ENCODE peak calls at places on chromosomes 5 and 9, in ten cellular contexts. One of them, this sample, is unnamed. For H3K4me1, the result is how much of the 10 kb centered on the place peaks cover.

GRCh38 chr5:141488591-141489478 is at the start of gene PCDHGC5:
- DNase-seq in heart left ventricle: no peak
- DNase-seq in HCT116: no peak
- DNase-seq in A549: no peak
- DNase-seq in ovary: no peak
- DNase-seq in transverse colon: no peak
- DNase-seq in IMR-90: peak
- DNase-seq in body of pancreas: no peak
- DNase-seq in vagina: no peak
- DNase-seq in HepG2: no peak
- DNase-seq in this sample: no peak

GRCh38 chr5:19902316-19902934 is 85.6 kb downstream of the CDH18 start:
- DNase-seq in body of pancreas: peak
- DNase-seq in A549: no peak
- DNase-seq in transverse colon: no peak
- DNase-seq in HCT116: no peak
- DNase-seq in HepG2: no peak
- DNase-seq in heart left ventricle: no peak
- DNase-seq in vagina: no peak
- DNase-seq in ovary: no peak
- DNase-seq in IMR-90: no peak
- DNase-seq in this sample: no peak

GRCh38 chr9:2616726-2617377 is 4.7 kb upstream of the VLDLR start:
- DNase-seq in IMR-90: no peak
- DNase-seq in A549: no peak
- DNase-seq in HCT116: no peak
- DNase-seq in HepG2: no peak
- DNase-seq in vagina: no peak
- DNase-seq in ovary: no peak
- DNase-seq in transverse colon: no peak
- DNase-seq in body of pancreas: no peak
- DNase-seq in heart left ventricle: no peak
- DNase-seq in this sample: no peak

GRCh38 chr9:104864675-104865104 is 63.3 kb downstream of the ABCA1 start:
- DNase-seq in transverse colon: no peak
- DNase-seq in A549: no peak
- DNase-seq in ovary: no peak
- DNase-seq in IMR-90: peak
- DNase-seq in HCT116: no peak
- DNase-seq in body of pancreas: no peak
- DNase-seq in heart left ventricle: no peak
- DNase-seq in HepG2: no peak
- DNase-seq in vagina: no peak
- DNase-seq in this sample: no peak

GRCh38 chr5:41097642-41098041 is 26.5 kb upstream of the MROH2B start:
- DNase-seq in A549: no peak
- DNase-seq in HCT116: no peak
- DNase-seq in transverse colon: no peak
- DNase-seq in vagina: no peak
- DNase-seq in IMR-90: no peak
- DNase-seq in ovary: no peak
- DNase-seq in body of pancreas: no peak
- DNase-seq in heart left ventricle: no peak
- DNase-seq in HepG2: no peak
- DNase-seq in this sample: no peak

GRCh38 chr5:126595486-126596083 is 566 bp upstream of the ALDH7A1 start:
- DNase-seq in ovary: peak
- DNase-seq in HepG2: no peak
- DNase-seq in IMR-90: peak
- DNase-seq in body of pancreas: no peak
- DNase-seq in vagina: no peak
- DNase-seq in transverse colon: no peak
- DNase-seq in HCT116: no peak
- DNase-seq in heart left ventricle: no peak
- DNase-seq in A549: no peak
- DNase-seq in this sample: no peak

GRCh38 chr9:5582835-5583195 is 46.1 kb upstream of the RIC1 start:
- DNase-seq in vagina: no peak
- DNase-seq in A549: no peak
- DNase-seq in HCT116: no peak
- DNase-seq in heart left ventricle: no peak
- DNase-seq in HepG2: no peak
- DNase-seq in ovary: no peak
- DNase-seq in IMR-90: peak
- DNase-seq in body of pancreas: no peak
- DNase-seq in transverse colon: no peak
- DNase-seq in this sample: peak

GRCh38 chr9:122463828-122464632 is 13.7 kb downstream of the OR1J1 start:
- DNase-seq in A549: peak
- DNase-seq in HepG2: peak
- DNase-seq in vagina: no peak
- DNase-seq in HCT116: peak
- DNase-seq in body of pancreas: no peak
- DNase-seq in transverse colon: no peak
- DNase-seq in heart left ventricle: no peak
- DNase-seq in IMR-90: no peak
- DNase-seq in ovary: no peak
- DNase-seq in this sample: no peak

GRCh38 chr5:138579517-138579863 is 4.3 kb upstream of the HSPA9 start:
- DNase-seq in ovary: no peak
- DNase-seq in HCT116: no peak
- DNase-seq in transverse colon: no peak
- DNase-seq in IMR-90: no peak
- DNase-seq in vagina: no peak
- DNase-seq in body of pancreas: no peak
- DNase-seq in heart left ventricle: no peak
- DNase-seq in A549: no peak
- DNase-seq in HepG2: no peak
- DNase-seq in this sample: no peak

GRCh38 chr5:138574744-138575193 is 432 bp downstream of the HSPA9 start:
- DNase-seq in vagina: no peak
- DNase-seq in IMR-90: peak
- DNase-seq in ovary: no peak
- DNase-seq in HepG2: no peak
- DNase-seq in HCT116: no peak
- DNase-seq in heart left ventricle: no peak
- DNase-seq in transverse colon: no peak
- DNase-seq in A549: no peak
- DNase-seq in body of pancreas: no peak
- DNase-seq in this sample: no peak

GRCh38 chr5:138573949-138574670 is 1.1 kb downstream of the HSPA9 start:
- DNase-seq in body of pancreas: no peak
- DNase-seq in ovary: no peak
- DNase-seq in HCT116: no peak
- DNase-seq in A549: no peak
- DNase-seq in HepG2: no peak
- DNase-seq in transverse colon: no peak
- DNase-seq in IMR-90: peak
- DNase-seq in vagina: no peak
- DNase-seq in heart left ventricle: no peak
- DNase-seq in this sample: no peak

GRCh38 chr5:138573223-138573622 is 2.0 kb downstream of the HSPA9 start:
- DNase-seq in vagina: no peak
- DNase-seq in transverse colon: no peak
- DNase-seq in ovary: no peak
- DNase-seq in heart left ventricle: no peak
- DNase-seq in HepG2: no peak
- DNase-seq in A549: no peak
- DNase-seq in IMR-90: no peak
- DNase-seq in HCT116: no peak
- DNase-seq in body of pancreas: no peak
- DNase-seq in this sample: no peak

DNA sequence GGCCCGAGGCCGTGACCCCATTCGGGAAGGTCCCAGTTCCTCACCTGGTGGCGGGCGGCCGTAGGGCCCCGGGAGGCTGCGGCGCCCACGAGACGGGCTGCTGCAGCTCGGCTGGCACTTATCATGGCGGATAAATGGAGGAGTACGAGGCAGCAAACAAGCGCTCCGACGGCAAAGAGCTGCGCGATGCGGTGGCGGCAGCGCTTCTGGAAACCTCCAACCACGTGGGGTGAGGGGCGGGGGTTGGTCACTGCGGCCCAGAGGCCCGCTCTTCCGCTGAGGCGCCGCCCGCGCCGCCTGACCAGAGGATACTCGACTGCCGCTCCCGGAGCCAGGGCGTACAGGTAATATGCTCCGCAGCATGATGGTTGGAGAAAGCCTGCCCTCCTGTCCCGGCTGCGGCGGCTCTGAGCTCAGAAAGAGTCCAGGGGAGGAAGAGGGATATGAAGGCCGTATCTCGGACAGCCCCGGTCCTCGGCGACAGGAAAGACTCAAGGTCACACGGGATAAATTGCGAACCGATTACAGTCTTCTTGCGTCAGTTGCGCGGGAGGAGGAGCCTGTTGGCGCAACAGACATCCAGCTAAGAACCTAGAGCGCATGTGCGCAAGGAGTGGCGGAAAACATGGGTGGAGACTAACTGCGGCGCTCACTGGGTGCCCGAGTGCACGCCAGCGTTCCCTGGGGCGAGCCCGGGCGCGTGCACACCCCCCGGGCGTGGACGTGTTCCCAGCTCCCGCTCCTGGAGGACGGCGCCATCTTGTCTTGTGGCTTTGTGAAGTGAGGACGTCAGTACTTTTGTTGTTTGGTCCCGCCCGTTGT is at the start of gene HSPA9:
- DNase-seq in A549: peak
- DNase-seq in heart left ventricle: peak
- DNase-seq in HCT116: peak
- DNase-seq in HepG2: peak
- DNase-seq in vagina: peak
- DNase-seq in ovary: peak
- DNase-seq in transverse colon: peak
- DNase-seq in body of pancreas: peak
- DNase-seq in IMR-90: peak
- DNase-seq in this sample: peak
- TF ChIP-seq POLR2A in A549: peak
- TF ChIP-seq POLR2A in heart left ventricle: peak
- TF ChIP-seq POLR2A in HCT116: no peak
- TF ChIP-seq POLR2A in HepG2: peak
- TF ChIP-seq POLR2A in vagina: peak
- TF ChIP-seq POLR2A in ovary: peak
- TF ChIP-seq POLR2A in transverse colon: peak
- TF ChIP-seq POLR2A in body of pancreas: peak
- TF ChIP-seq POLR2A in IMR-90: peak
- TF ChIP-seq POLR2A in this sample: peak

GRCh38 chr9:35842020-35842745 is 13.2 kb downstream of the TMEM8B start:
- DNase-seq in body of pancreas: no peak
- DNase-seq in vagina: no peak
- DNase-seq in HCT116: no peak
- DNase-seq in HepG2: no peak
- DNase-seq in transverse colon: no peak
- DNase-seq in heart left ventricle: no peak
- DNase-seq in A549: no peak
- DNase-seq in ovary: no peak
- DNase-seq in IMR-90: no peak
- DNase-seq in this sample: no peak

GRCh38 chr9:35842795-35843194 is 13.8 kb downstream of the TMEM8B start:
- DNase-seq in A549: no peak
- DNase-seq in transverse colon: no peak
- DNase-seq in vagina: no peak
- DNase-seq in heart left ventricle: no peak
- DNase-seq in HepG2: no peak
- DNase-seq in IMR-90: no peak
- DNase-seq in HCT116: no peak
- DNase-seq in body of pancreas: no peak
- DNase-seq in ovary: no peak
- DNase-seq in this sample: no peak

GRCh38 chr9:35845824-35846771 is 17.1 kb downstream of the TMEM8B start:
- DNase-seq in vagina: no peak
- DNase-seq in body of pancreas: no peak
- DNase-seq in HepG2: no peak
- DNase-seq in transverse colon: no peak
- DNase-seq in HCT116: no peak
- DNase-seq in A549: no peak
- DNase-seq in ovary: no peak
- DNase-seq in heart left ventricle: no peak
- DNase-seq in IMR-90: no peak
- DNase-seq in this sample: peak

GRCh38 chr9:35847786-35848185 is 18.8 kb downstream of the TMEM8B start:
- DNase-seq in vagina: no peak
- DNase-seq in transverse colon: no peak
- DNase-seq in HepG2: no peak
- DNase-seq in IMR-90: no peak
- DNase-seq in ovary: no peak
- DNase-seq in HCT116: no peak
- DNase-seq in A549: no peak
- DNase-seq in heart left ventricle: no peak
- DNase-seq in body of pancreas: no peak
- DNase-seq in this sample: no peak

DNA sequence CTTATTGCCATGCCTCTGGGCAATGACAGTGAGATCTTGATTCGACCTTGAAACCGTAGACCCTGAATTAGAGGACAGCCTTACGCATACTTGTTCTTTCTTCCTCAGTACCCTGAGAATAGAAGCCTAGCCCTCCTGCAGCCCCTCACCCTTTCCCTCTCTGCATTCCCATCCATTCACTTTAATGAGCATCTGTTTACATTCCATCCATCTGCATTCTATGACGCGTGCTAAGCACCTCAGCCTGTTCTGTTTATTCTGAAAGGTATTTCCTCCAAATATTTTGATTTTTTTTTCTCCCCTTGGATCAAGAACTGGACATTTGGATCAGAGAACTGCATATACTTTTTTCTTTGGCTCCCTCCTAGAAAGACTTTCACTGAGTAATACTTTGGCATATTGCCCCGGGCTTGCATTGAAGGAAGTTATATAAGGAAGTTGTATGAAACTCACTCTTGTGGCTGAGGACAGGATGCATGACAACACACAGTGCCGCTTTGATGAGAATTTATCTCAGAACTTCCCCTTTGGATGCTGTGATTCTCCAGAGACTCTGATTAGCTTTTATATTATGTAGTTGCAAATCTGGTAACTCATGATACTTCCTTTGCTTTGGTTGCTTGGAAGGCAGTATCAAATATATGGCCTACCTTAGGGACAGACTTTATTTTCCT is 15.7 kb downstream of the TMEM8B start:
- DNase-seq in HepG2: no peak
- DNase-seq in IMR-90: peak
- DNase-seq in heart left ventricle: no peak
- DNase-seq in transverse colon: peak
- DNase-seq in body of pancreas: peak
- DNase-seq in HCT116: peak
- DNase-seq in ovary: no peak
- DNase-seq in A549: peak
- DNase-seq in vagina: no peak
- DNase-seq in this sample: no peak
- H3K4me1 ChIP-seq in HepG2: under half
- H3K4me1 ChIP-seq in IMR-90: under half
- H3K4me1 ChIP-seq in heart left ventricle: half or more
- H3K4me1 ChIP-seq in transverse colon: under half
- H3K4me1 ChIP-seq in body of pancreas: under half
- H3K4me1 ChIP-seq in HCT116: under half
- H3K4me1 ChIP-seq in ovary: under half
- H3K4me1 ChIP-seq in A549: under half
- H3K4me1 ChIP-seq in vagina: under half
- H3K4me1 ChIP-seq in this sample: under half

GRCh38 chr9:115115117-115115880 is 2.7 kb downstream of the TNC start:
- DNase-seq in body of pancreas: no peak
- DNase-seq in heart left ventricle: no peak
- DNase-seq in ovary: no peak
- DNase-seq in HepG2: no peak
- DNase-seq in IMR-90: peak
- DNase-seq in transverse colon: no peak
- DNase-seq in vagina: no peak
- DNase-seq in A549: no peak
- DNase-seq in HCT116: no peak
- DNase-seq in this sample: no peak
- H3K4me3 ChIP-seq in body of pancreas: no peak
- H3K4me3 ChIP-seq in heart left ventricle: no peak
- H3K4me3 ChIP-seq in ovary: peak
- H3K4me3 ChIP-seq in HepG2: no peak
- H3K4me3 ChIP-seq in IMR-90: peak
- H3K4me3 ChIP-seq in transverse colon: peak
- H3K4me3 ChIP-seq in vagina: no peak
- H3K4me3 ChIP-seq in A549: no peak
- H3K4me3 ChIP-seq in HCT116: no peak
- H3K4me3 ChIP-seq in this sample: no peak

GRCh38 chr9:106862115-106862945 is 636 bp upstream of the ZNF462 start:
- DNase-seq in HepG2: no peak
- DNase-seq in A549: peak
- DNase-seq in heart left ventricle: peak
- DNase-seq in vagina: no peak
- DNase-seq in ovary: peak
- DNase-seq in transverse colon: peak
- DNase-seq in HCT116: no peak
- DNase-seq in body of pancreas: no peak
- DNase-seq in IMR-90: peak
- DNase-seq in this sample: peak
- TF ChIP-seq POLR2A in HepG2: no peak
- TF ChIP-seq POLR2A in A549: no peak
- TF ChIP-seq POLR2A in heart left ventricle: no peak
- TF ChIP-seq POLR2A in vagina: no peak
- TF ChIP-seq POLR2A in ovary: no peak
- TF ChIP-seq POLR2A in transverse colon: no peak
- TF ChIP-seq POLR2A in HCT116: no peak
- TF ChIP-seq POLR2A in body of pancreas: no peak
- TF ChIP-seq POLR2A in IMR-90: no peak
- TF ChIP-seq POLR2A in this sample: no peak

This sample was measured in thyroid gland.